ENCODE peak calls at places on chromosomes 2 and 18, in six cellular contexts. One of them, this sample, is unnamed.

GRCh38 chr2:172970660-172971059 is 105.0 kb upstream of the MAP3K20 start:
- DNase-seq in transverse colon: no peak
- DNase-seq in bronchial epithelial cell: no peak
- DNase-seq in nephron progenitor cell: no peak
- DNase-seq in neural progenitor cell: no peak
- DNase-seq in mesothelial cell of epicardium: no peak
- DNase-seq in this sample: no peak

GRCh38 chr2:85428343-85428881 is 9.9 kb downstream of the SH2D6 start:
- DNase-seq in neural progenitor cell: no peak
- DNase-seq in transverse colon: no peak
- DNase-seq in nephron progenitor cell: no peak
- DNase-seq in bronchial epithelial cell: no peak
- DNase-seq in mesothelial cell of epicardium: no peak
- DNase-seq in this sample: no peak

GRCh38 chr2:98445167-98445522 is 487 bp downstream of the INPP4A start:
- DNase-seq in nephron progenitor cell: no peak
- DNase-seq in transverse colon: no peak
- DNase-seq in neural progenitor cell: no peak
- DNase-seq in bronchial epithelial cell: no peak
- DNase-seq in mesothelial cell of epicardium: no peak
- DNase-seq in this sample: no peak

GRCh38 chr18:57708288-57708687 is 86.7 kb upstream of the NARS1 start:
- DNase-seq in neural progenitor cell: no peak
- DNase-seq in nephron progenitor cell: no peak
- DNase-seq in transverse colon: no peak
- DNase-seq in mesothelial cell of epicardium: no peak
- DNase-seq in bronchial epithelial cell: no peak
- DNase-seq in this sample: no peak

GRCh38 chr2:28252308-28252707 is 140.3 kb upstream of the FOSL2 start:
- DNase-seq in transverse colon: no peak
- DNase-seq in bronchial epithelial cell: no peak
- DNase-seq in nephron progenitor cell: no peak
- DNase-seq in neural progenitor cell: no peak
- DNase-seq in mesothelial cell of epicardium: no peak
- DNase-seq in this sample: no peak

GRCh38 chr2:102489646-102490045 is 16.6 kb downstream of the SLC9A4 start:
- DNase-seq in bronchial epithelial cell: no peak
- DNase-seq in mesothelial cell of epicardium: no peak
- DNase-seq in transverse colon: no peak
- DNase-seq in neural progenitor cell: no peak
- DNase-seq in nephron progenitor cell: no peak
- DNase-seq in this sample: no peak

GRCh38 chr2:163441603-163442002 is 294.2 kb downstream of the FIGN start:
- DNase-seq in mesothelial cell of epicardium: no peak
- DNase-seq in transverse colon: no peak
- DNase-seq in nephron progenitor cell: no peak
- DNase-seq in neural progenitor cell: peak; percentile 5
- DNase-seq in bronchial epithelial cell: peak; percentile 61
- DNase-seq in this sample: no peak

GRCh38 chr2:74051504-74051903 is 66.8 kb downstream of the TET3 start:
- DNase-seq in mesothelial cell of epicardium: no peak
- DNase-seq in neural progenitor cell: no peak
- DNase-seq in transverse colon: no peak
- DNase-seq in bronchial epithelial cell: no peak
- DNase-seq in nephron progenitor cell: no peak
- DNase-seq in this sample: no peak

GRCh38 chr2:211816739-211817138 is 721.9 kb downstream of the ERBB4 start:
- DNase-seq in bronchial epithelial cell: no peak
- DNase-seq in nephron progenitor cell: no peak
- DNase-seq in transverse colon: no peak
- DNase-seq in neural progenitor cell: no peak
- DNase-seq in mesothelial cell of epicardium: no peak
- DNase-seq in this sample: no peak

GRCh38 chr2:205563646-205564045 is 118.7 kb upstream of the NRP2 start:
- DNase-seq in bronchial epithelial cell: no peak
- DNase-seq in transverse colon: peak; percentile 42
- DNase-seq in nephron progenitor cell: no peak
- DNase-seq in neural progenitor cell: peak; percentile 76
- DNase-seq in mesothelial cell of epicardium: no peak
- DNase-seq in this sample: peak; percentile 20

GRCh38 chr2:156470975-156471583 is 34.9 kb downstream of the GPD2 start:
- DNase-seq in nephron progenitor cell: no peak
- DNase-seq in neural progenitor cell: no peak
- DNase-seq in mesothelial cell of epicardium: no peak
- DNase-seq in bronchial epithelial cell: no peak
- DNase-seq in transverse colon: no peak
- DNase-seq in this sample: no peak

GRCh38 chr2:239919779-239920545 is 105.2 kb downstream of the NDUFA10 start:
- DNase-seq in neural progenitor cell: no peak
- DNase-seq in transverse colon: no peak
- DNase-seq in bronchial epithelial cell: no peak
- DNase-seq in mesothelial cell of epicardium: no peak
- DNase-seq in nephron progenitor cell: no peak
- DNase-seq in this sample: no peak

GRCh38 chr18:46623541-46623940 is 33.5 kb downstream of the LOXHD1 start:
- DNase-seq in transverse colon: no peak
- DNase-seq in mesothelial cell of epicardium: no peak
- DNase-seq in neural progenitor cell: no peak
- DNase-seq in nephron progenitor cell: no peak
- DNase-seq in bronchial epithelial cell: peak; percentile 22
- DNase-seq in this sample: no peak

GRCh38 chr2:157150747-157151146 is 106.8 kb upstream of the GALNT5 start:
- DNase-seq in bronchial epithelial cell: no peak
- DNase-seq in neural progenitor cell: no peak
- DNase-seq in transverse colon: no peak
- DNase-seq in nephron progenitor cell: no peak
- DNase-seq in mesothelial cell of epicardium: no peak
- DNase-seq in this sample: no peak

GRCh38 chr2:33242845-33243244 is 233.6 kb upstream of the RASGRP3 start:
- DNase-seq in bronchial epithelial cell: peak; percentile 86
- DNase-seq in transverse colon: no peak
- DNase-seq in nephron progenitor cell: no peak
- DNase-seq in mesothelial cell of epicardium: no peak
- DNase-seq in neural progenitor cell: no peak
- DNase-seq in this sample: no peak

GRCh38 chr2:161412346-161412745 is 3.8 kb upstream of the TBR1 start:
- DNase-seq in neural progenitor cell: no peak
- DNase-seq in mesothelial cell of epicardium: no peak
- DNase-seq in transverse colon: no peak
- DNase-seq in bronchial epithelial cell: no peak
- DNase-seq in nephron progenitor cell: no peak
- DNase-seq in this sample: no peak

GRCh38 chr18:21257383-21257782 is 15.4 kb downstream of the GREB1L start:
- DNase-seq in nephron progenitor cell: no peak
- DNase-seq in transverse colon: no peak
- DNase-seq in bronchial epithelial cell: no peak
- DNase-seq in mesothelial cell of epicardium: no peak
- DNase-seq in neural progenitor cell: no peak
- DNase-seq in this sample: no peak

GRCh38 chr2:223235986-223236385 is 184.0 kb downstream of the KCNE4 start:
- DNase-seq in nephron progenitor cell: no peak
- DNase-seq in bronchial epithelial cell: peak; percentile 78
- DNase-seq in transverse colon: no peak
- DNase-seq in neural progenitor cell: no peak
- DNase-seq in mesothelial cell of epicardium: no peak
- DNase-seq in this sample: no peak

GRCh38 chr2:66845307-66845706 is 410.4 kb downstream of the MEIS1 start:
- DNase-seq in nephron progenitor cell: no peak
- DNase-seq in transverse colon: no peak
- DNase-seq in neural progenitor cell: no peak
- DNase-seq in mesothelial cell of epicardium: no peak
- DNase-seq in bronchial epithelial cell: peak; percentile 25
- DNase-seq in this sample: no peak

GRCh38 chr18:54127759-54128378 is 96.6 kb downstream of the MBD2 start:
- DNase-seq in neural progenitor cell: peak; percentile 78
- DNase-seq in bronchial epithelial cell: peak; percentile 46
- DNase-seq in mesothelial cell of epicardium: no peak
- DNase-seq in nephron progenitor cell: peak; percentile 48
- DNase-seq in transverse colon: no peak
- DNase-seq in this sample: peak; percentile 51

GRCh38 chr2:20179755-20180594 is 45.0 kb downstream of the SDC1 start:
- DNase-seq in transverse colon: peak; percentile 91
- DNase-seq in neural progenitor cell: peak; percentile 78
- DNase-seq in nephron progenitor cell: peak; percentile 52
- DNase-seq in bronchial epithelial cell: peak; percentile 93
- DNase-seq in mesothelial cell of epicardium: no peak
- DNase-seq in this sample: peak; percentile 91

GRCh38 chr2:197926673-197927072 is 122.3 kb downstream of the PLCL1 start:
- DNase-seq in transverse colon: no peak
- DNase-seq in bronchial epithelial cell: no peak
- DNase-seq in mesothelial cell of epicardium: no peak
- DNase-seq in nephron progenitor cell: no peak
- DNase-seq in neural progenitor cell: no peak
- DNase-seq in this sample: no peak

GRCh38 chr2:66469219-66469902 is 34.4 kb downstream of the MEIS1 start:
- DNase-seq in bronchial epithelial cell: no peak
- DNase-seq in transverse colon: no peak
- DNase-seq in neural progenitor cell: no peak
- DNase-seq in nephron progenitor cell: peak; percentile 37
- DNase-seq in mesothelial cell of epicardium: no peak
- DNase-seq in this sample: no peak

GRCh38 chr18:48548404-48548771 is 9.6 kb downstream of the CTIF start:
- DNase-seq in transverse colon: no peak
- DNase-seq in nephron progenitor cell: no peak
- DNase-seq in neural progenitor cell: no peak
- DNase-seq in mesothelial cell of epicardium: no peak
- DNase-seq in bronchial epithelial cell: peak; percentile 85
- DNase-seq in this sample: no peak

GRCh38 chr2:191051825-191052778 is 38.1 kb upstream of the STAT1 start:
- DNase-seq in neural progenitor cell: peak; percentile 57
- DNase-seq in nephron progenitor cell: no peak
- DNase-seq in transverse colon: no peak
- DNase-seq in bronchial epithelial cell: peak; percentile 58
- DNase-seq in mesothelial cell of epicardium: no peak
- DNase-seq in this sample: peak; percentile 13

GRCh38 chr18:55856191-55856590 is 268.2 kb upstream of the TCF4 start:
- DNase-seq in neural progenitor cell: no peak
- DNase-seq in bronchial epithelial cell: peak; percentile 99
- DNase-seq in nephron progenitor cell: no peak
- DNase-seq in mesothelial cell of epicardium: no peak
- DNase-seq in transverse colon: no peak
- DNase-seq in this sample: peak; percentile 40

GRCh38 chr2:201261911-201262310 is 1.6 kb downstream of the CASP8 start:
- DNase-seq in transverse colon: no peak
- DNase-seq in nephron progenitor cell: no peak
- DNase-seq in neural progenitor cell: no peak
- DNase-seq in bronchial epithelial cell: no peak
- DNase-seq in mesothelial cell of epicardium: no peak
- DNase-seq in this sample: no peak

GRCh38 chr18:8496186-8496585 is 113.1 kb upstream of the RAB12 start:
- DNase-seq in nephron progenitor cell: no peak
- DNase-seq in neural progenitor cell: peak; percentile 17
- DNase-seq in mesothelial cell of epicardium: no peak
- DNase-seq in bronchial epithelial cell: no peak
- DNase-seq in transverse colon: no peak
- DNase-seq in this sample: no peak

GRCh38 chr18:57429607-57430165 is 5.5 kb upstream of the ONECUT2 start:
- DNase-seq in mesothelial cell of epicardium: no peak
- DNase-seq in nephron progenitor cell: no peak
- DNase-seq in bronchial epithelial cell: no peak
- DNase-seq in transverse colon: no peak
- DNase-seq in neural progenitor cell: peak; percentile 83
- DNase-seq in this sample: no peak

DNA sequence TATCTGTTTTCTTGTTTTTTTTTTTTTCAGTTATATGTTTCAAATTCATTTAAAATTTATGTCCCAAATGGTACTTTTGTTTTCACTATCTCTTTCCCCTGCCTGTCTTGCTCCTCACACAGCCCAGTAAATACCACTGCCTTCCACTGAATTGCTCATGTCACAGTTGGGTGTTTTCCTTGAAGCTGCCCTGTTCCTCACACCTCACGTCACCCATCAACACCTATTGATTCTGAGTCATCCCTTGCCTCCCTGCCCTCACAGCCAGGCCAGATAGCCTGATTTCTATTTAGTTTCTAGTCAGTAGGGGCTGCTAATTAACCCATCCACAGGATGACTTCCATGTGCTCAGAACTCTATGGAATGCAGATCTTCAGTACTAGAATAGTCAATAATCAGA is 25.3 kb downstream of the FSHR start:
- DNase-seq in nephron progenitor cell: no peak
- DNase-seq in transverse colon: no peak
- DNase-seq in neural progenitor cell: no peak
- DNase-seq in bronchial epithelial cell: peak; percentile 0
- DNase-seq in mesothelial cell of epicardium: no peak
- DNase-seq in this sample: no peak
- TF ChIP-seq CTCF in nephron progenitor cell: no peak
- TF ChIP-seq CTCF in transverse colon: no peak
- TF ChIP-seq CTCF in neural progenitor cell: no peak
- TF ChIP-seq CTCF in bronchial epithelial cell: no peak
- TF ChIP-seq CTCF in mesothelial cell of epicardium: no peak
- TF ChIP-seq CTCF in this sample: no peak

GRCh38 chr18:35661483-35662146 is 80.1 kb downstream of the GALNT1 start:
- DNase-seq in mesothelial cell of epicardium: no peak
- DNase-seq in bronchial epithelial cell: no peak
- DNase-seq in transverse colon: no peak
- DNase-seq in nephron progenitor cell: no peak
- DNase-seq in neural progenitor cell: no peak
- DNase-seq in this sample: no peak
- TF ChIP-seq CTCF in mesothelial cell of epicardium: no peak
- TF ChIP-seq CTCF in bronchial epithelial cell: no peak
- TF ChIP-seq CTCF in transverse colon: no peak
- TF ChIP-seq CTCF in nephron progenitor cell: no peak
- TF ChIP-seq CTCF in neural progenitor cell: peak; percentile 43
- TF ChIP-seq CTCF in this sample: no peak

GRCh38 chr2:76251342-76251741 is 540.6 kb upstream of the GCFC2 start:
- DNase-seq in bronchial epithelial cell: no peak
- DNase-seq in mesothelial cell of epicardium: no peak
- DNase-seq in nephron progenitor cell: no peak
- DNase-seq in transverse colon: no peak
- DNase-seq in neural progenitor cell: no peak
- DNase-seq in this sample: no peak

GRCh38 chr2:76252704-76253103 is 542.0 kb upstream of the GCFC2 start:
- DNase-seq in mesothelial cell of epicardium: no peak
- DNase-seq in nephron progenitor cell: no peak
- DNase-seq in transverse colon: no peak
- DNase-seq in neural progenitor cell: no peak
- DNase-seq in bronchial epithelial cell: no peak
- DNase-seq in this sample: no peak

GRCh38 chr2:76247006-76247405 is 536.3 kb upstream of the GCFC2 start:
- DNase-seq in bronchial epithelial cell: no peak
- DNase-seq in mesothelial cell of epicardium: no peak
- DNase-seq in neural progenitor cell: no peak
- DNase-seq in transverse colon: no peak
- DNase-seq in nephron progenitor cell: no peak
- DNase-seq in this sample: no peak
- TF ChIP-seq CTCF in bronchial epithelial cell: no peak
- TF ChIP-seq CTCF in mesothelial cell of epicardium: no peak
- TF ChIP-seq CTCF in neural progenitor cell: no peak
- TF ChIP-seq CTCF in transverse colon: no peak
- TF ChIP-seq CTCF in nephron progenitor cell: no peak
- TF ChIP-seq CTCF in this sample: no peak

DNA sequence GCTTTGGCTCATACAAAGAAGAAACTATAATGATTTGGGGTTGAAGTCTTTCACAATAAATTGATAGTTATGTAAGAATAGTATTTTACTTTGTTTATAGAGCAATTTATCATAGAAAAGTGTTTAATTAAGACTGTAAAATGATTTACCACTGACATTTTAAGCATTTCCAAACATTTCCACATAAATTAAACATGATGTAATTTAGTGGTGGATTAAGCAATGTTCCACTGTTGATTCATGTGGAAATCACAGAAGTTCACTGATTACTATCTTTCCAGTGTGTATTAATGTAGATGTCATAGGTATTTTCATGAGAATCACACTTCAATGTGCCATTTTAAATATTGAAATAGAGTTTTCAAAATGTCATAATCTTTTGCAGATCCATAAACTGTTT is 40.1 kb upstream of the GRB14 start:
- DNase-seq in nephron progenitor cell: no peak
- DNase-seq in bronchial epithelial cell: peak; percentile 56
- DNase-seq in transverse colon: no peak
- DNase-seq in neural progenitor cell: no peak
- DNase-seq in mesothelial cell of epicardium: no peak
- DNase-seq in this sample: no peak
- TF ChIP-seq CTCF in nephron progenitor cell: no peak
- TF ChIP-seq CTCF in bronchial epithelial cell: no peak
- TF ChIP-seq CTCF in transverse colon: no peak
- TF ChIP-seq CTCF in neural progenitor cell: no peak
- TF ChIP-seq CTCF in mesothelial cell of epicardium: no peak
- TF ChIP-seq CTCF in this sample: no peak

This sample was measured in Calu3.